ENCODE peak calls at places on chromosomes 5 and 9, in five cellular contexts. One of them, this sample, is unnamed. For H3K36me3, the result is how much of the 10 kb centered on the place peaks cover.

GRCh38 chr9:37555786-37556185 is 20.4 kb downstream of the FBXO10 start:
- DNase-seq in tibial nerve: no peak
- DNase-seq in CD8-positive, alpha-beta T cell: no peak
- DNase-seq in NT2/D1: no peak
- DNase-seq in MG63: no peak
- DNase-seq in this sample: no peak

GRCh38 chr5:41325074-41325473 is 111.7 kb upstream of the C6 start:
- DNase-seq in tibial nerve: no peak
- DNase-seq in MG63: no peak
- DNase-seq in CD8-positive, alpha-beta T cell: no peak
- DNase-seq in NT2/D1: no peak
- DNase-seq in this sample: no peak

GRCh38 chr5:164868761-164869160 is 1363.3 kb downstream of the MAT2B start:
- DNase-seq in tibial nerve: no peak
- DNase-seq in NT2/D1: no peak
- DNase-seq in CD8-positive, alpha-beta T cell: no peak
- DNase-seq in MG63: no peak
- DNase-seq in this sample: no peak

GRCh38 chr5:95644351-95645042 is 2.1 kb upstream of the RFESD start:
- DNase-seq in CD8-positive, alpha-beta T cell: peak
- DNase-seq in MG63: peak
- DNase-seq in NT2/D1: no peak
- DNase-seq in tibial nerve: peak
- DNase-seq in this sample: peak

GRCh38 chr5:74042559-74043357 is 416.8 kb downstream of the ARHGEF28 start:
- DNase-seq in NT2/D1: no peak
- DNase-seq in MG63: peak
- DNase-seq in CD8-positive, alpha-beta T cell: no peak
- DNase-seq in tibial nerve: no peak
- DNase-seq in this sample: no peak

GRCh38 chr5:39148983-39149534 is 70.3 kb downstream of the FYB1 start:
- DNase-seq in MG63: no peak
- DNase-seq in tibial nerve: no peak
- DNase-seq in CD8-positive, alpha-beta T cell: no peak
- DNase-seq in NT2/D1: no peak
- DNase-seq in this sample: no peak

GRCh38 chr9:14692536-14692917 is 705 bp downstream of the ZDHHC21 start:
- DNase-seq in NT2/D1: no peak
- DNase-seq in MG63: no peak
- DNase-seq in tibial nerve: no peak
- DNase-seq in CD8-positive, alpha-beta T cell: no peak
- DNase-seq in this sample: no peak

GRCh38 chr5:14783689-14784088 is 87.9 kb downstream of the ANKH start:
- DNase-seq in MG63: no peak
- DNase-seq in tibial nerve: no peak
- DNase-seq in NT2/D1: no peak
- DNase-seq in CD8-positive, alpha-beta T cell: no peak
- DNase-seq in this sample: no peak

GRCh38 chr5:59786271-59786805 is 107.2 kb downstream of the PDE4D start:
- DNase-seq in CD8-positive, alpha-beta T cell: no peak
- DNase-seq in MG63: peak
- DNase-seq in NT2/D1: no peak
- DNase-seq in tibial nerve: no peak
- DNase-seq in this sample: no peak

GRCh38 chr9:124730772-124731171 is 40.3 kb downstream of the NR6A1 start:
- DNase-seq in CD8-positive, alpha-beta T cell: no peak
- DNase-seq in MG63: no peak
- DNase-seq in tibial nerve: no peak
- DNase-seq in NT2/D1: no peak
- DNase-seq in this sample: no peak

GRCh38 chr9:13992136-13992798 is 321.7 kb downstream of the NFIB start:
- DNase-seq in tibial nerve: no peak
- DNase-seq in NT2/D1: no peak
- DNase-seq in CD8-positive, alpha-beta T cell: no peak
- DNase-seq in MG63: no peak
- DNase-seq in this sample: no peak

GRCh38 chr9:29213374-29214161 is 1640.3 kb upstream of the C9orf72 start:
- DNase-seq in CD8-positive, alpha-beta T cell: no peak
- DNase-seq in NT2/D1: peak
- DNase-seq in tibial nerve: no peak
- DNase-seq in MG63: no peak
- DNase-seq in this sample: no peak

GRCh38 chr9:98084396-98084795 is 27.9 kb downstream of the NANS start:
- DNase-seq in CD8-positive, alpha-beta T cell: no peak
- DNase-seq in NT2/D1: no peak
- DNase-seq in MG63: no peak
- DNase-seq in tibial nerve: no peak
- DNase-seq in this sample: no peak

GRCh38 chr5:51622161-51622790 is 239.0 kb downstream of the ISL1 start:
- DNase-seq in MG63: no peak
- DNase-seq in tibial nerve: no peak
- DNase-seq in CD8-positive, alpha-beta T cell: no peak
- DNase-seq in NT2/D1: no peak
- DNase-seq in this sample: no peak

GRCh38 chr5:60718186-60718892 is 18.4 kb upstream of the DEPDC1B start:
- DNase-seq in CD8-positive, alpha-beta T cell: no peak
- DNase-seq in NT2/D1: no peak
- DNase-seq in tibial nerve: no peak
- DNase-seq in MG63: no peak
- DNase-seq in this sample: no peak

GRCh38 chr5:14428302-14429081 is 153.1 kb upstream of the OTULINL start:
- DNase-seq in NT2/D1: no peak
- DNase-seq in CD8-positive, alpha-beta T cell: no peak
- DNase-seq in MG63: no peak
- DNase-seq in tibial nerve: no peak
- DNase-seq in this sample: no peak

GRCh38 chr5:110055301-110055700 is 365.6 kb downstream of the MAN2A1 start:
- DNase-seq in CD8-positive, alpha-beta T cell: no peak
- DNase-seq in MG63: no peak
- DNase-seq in tibial nerve: no peak
- DNase-seq in NT2/D1: no peak
- DNase-seq in this sample: no peak

GRCh38 chr9:113635586-113635985 is 172.1 kb downstream of the RGS3 start:
- DNase-seq in tibial nerve: no peak
- DNase-seq in MG63: no peak
- DNase-seq in NT2/D1: no peak
- DNase-seq in CD8-positive, alpha-beta T cell: no peak
- DNase-seq in this sample: peak

GRCh38 chr5:142819816-142820215 is 49.6 kb downstream of the ARHGAP26 start:
- DNase-seq in NT2/D1: no peak
- DNase-seq in MG63: no peak
- DNase-seq in CD8-positive, alpha-beta T cell: no peak
- DNase-seq in tibial nerve: no peak
- DNase-seq in this sample: no peak

GRCh38 chr5:6713274-6714181 is at the start of gene TENT4A:
- DNase-seq in tibial nerve: no peak
- DNase-seq in MG63: peak
- DNase-seq in NT2/D1: no peak
- DNase-seq in CD8-positive, alpha-beta T cell: no peak
- DNase-seq in this sample: peak

GRCh38 chr9:77085416-77085815 is 66.0 kb downstream of the FOXB2 start:
- DNase-seq in CD8-positive, alpha-beta T cell: no peak
- DNase-seq in tibial nerve: no peak
- DNase-seq in NT2/D1: no peak
- DNase-seq in MG63: no peak
- DNase-seq in this sample: no peak

GRCh38 chr5:123752576-123752975 is 240.6 kb downstream of the CSNK1G3 start:
- DNase-seq in CD8-positive, alpha-beta T cell: no peak
- DNase-seq in tibial nerve: peak
- DNase-seq in NT2/D1: no peak
- DNase-seq in MG63: peak
- DNase-seq in this sample: no peak

GRCh38 chr5:173454381-173454763 is 126.2 kb upstream of the STC2 start:
- DNase-seq in CD8-positive, alpha-beta T cell: no peak
- DNase-seq in NT2/D1: no peak
- DNase-seq in MG63: peak
- DNase-seq in tibial nerve: no peak
- DNase-seq in this sample: no peak

GRCh38 chr9:128916204-128916603 is 4.6 kb upstream of the PHYHD1 start:
- DNase-seq in MG63: no peak
- DNase-seq in tibial nerve: no peak
- DNase-seq in CD8-positive, alpha-beta T cell: no peak
- DNase-seq in NT2/D1: no peak
- DNase-seq in this sample: peak

GRCh38 chr9:115198018-115198417 is 80.1 kb upstream of the TNC start:
- DNase-seq in NT2/D1: no peak
- DNase-seq in CD8-positive, alpha-beta T cell: no peak
- DNase-seq in tibial nerve: peak
- DNase-seq in MG63: peak
- DNase-seq in this sample: no peak

GRCh38 chr5:177510567-177511053 is 984 bp upstream of the DOK3 start:
- DNase-seq in MG63: no peak
- DNase-seq in NT2/D1: no peak
- DNase-seq in tibial nerve: no peak
- DNase-seq in CD8-positive, alpha-beta T cell: no peak
- DNase-seq in this sample: no peak

GRCh38 chr5:37638897-37639296 is 200.9 kb downstream of the GDNF start:
- DNase-seq in NT2/D1: no peak
- DNase-seq in CD8-positive, alpha-beta T cell: no peak
- DNase-seq in tibial nerve: no peak
- DNase-seq in MG63: no peak
- DNase-seq in this sample: no peak

GRCh38 chr5:173868096-173868879 is 19.9 kb upstream of the CPEB4 start:
- DNase-seq in NT2/D1: peak
- DNase-seq in tibial nerve: no peak
- DNase-seq in CD8-positive, alpha-beta T cell: no peak
- DNase-seq in MG63: no peak
- DNase-seq in this sample: no peak

GRCh38 chr5:5209101-5209500 is 69.0 kb downstream of the ADAMTS16 start:
- DNase-seq in tibial nerve: no peak
- DNase-seq in NT2/D1: no peak
- DNase-seq in CD8-positive, alpha-beta T cell: no peak
- DNase-seq in MG63: peak
- DNase-seq in this sample: no peak

GRCh38 chr5:175800656-175801081 is 70.7 kb upstream of the CPLX2 start:
- DNase-seq in NT2/D1: no peak
- DNase-seq in tibial nerve: no peak
- DNase-seq in MG63: peak
- DNase-seq in CD8-positive, alpha-beta T cell: no peak
- DNase-seq in this sample: no peak

GRCh38 chr9:110252509-110253139 is 3.7 kb downstream of the TXN start:
- DNase-seq in MG63: no peak
- DNase-seq in NT2/D1: no peak
- DNase-seq in CD8-positive, alpha-beta T cell: no peak
- DNase-seq in tibial nerve: no peak
- DNase-seq in this sample: no peak

GRCh38 chr5:68418230-68418629 is 202.7 kb downstream of the PIK3R1 start:
- DNase-seq in MG63: no peak
- DNase-seq in tibial nerve: peak
- DNase-seq in NT2/D1: no peak
- DNase-seq in CD8-positive, alpha-beta T cell: no peak
- DNase-seq in this sample: no peak

GRCh38 chr5:57488308-57488955 is 5.8 kb upstream of the ACTBL2 start:
- DNase-seq in NT2/D1: no peak
- DNase-seq in MG63: peak
- DNase-seq in tibial nerve: no peak
- DNase-seq in CD8-positive, alpha-beta T cell: no peak
- DNase-seq in this sample: no peak

DNA sequence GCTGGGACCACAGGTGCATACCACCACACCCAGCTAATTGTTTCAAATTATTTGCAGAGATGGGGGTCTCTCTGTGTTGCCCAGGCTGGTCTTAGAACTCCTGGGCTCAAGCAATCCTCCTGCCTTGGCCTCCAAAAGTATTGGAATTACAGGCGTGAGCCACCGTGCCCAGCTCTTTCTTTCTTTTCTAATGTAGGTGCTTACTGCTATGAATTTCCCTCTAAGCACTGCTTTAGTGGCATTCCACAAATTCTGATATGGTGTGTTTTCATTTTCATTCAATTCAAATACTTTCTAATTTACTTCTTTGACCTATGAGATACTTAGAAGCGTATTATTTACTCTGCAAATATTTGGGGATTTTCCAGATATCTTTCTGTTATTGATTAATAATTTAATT is 14.9 kb downstream of the HMGXB3 start:
- DNase-seq in tibial nerve: no peak
- DNase-seq in MG63: no peak
- DNase-seq in CD8-positive, alpha-beta T cell: no peak
- DNase-seq in NT2/D1: no peak
- DNase-seq in this sample: no peak
- H3K36me3 ChIP-seq in tibial nerve: under half
- H3K36me3 ChIP-seq in MG63: half or more
- H3K36me3 ChIP-seq in CD8-positive, alpha-beta T cell: half or more
- H3K36me3 ChIP-seq in NT2/D1: half or more
- H3K36me3 ChIP-seq in this sample: under half

GRCh38 chr5:127549551-127549950 is 32.1 kb downstream of the PRRC1 start:
- DNase-seq in NT2/D1: no peak
- DNase-seq in CD8-positive, alpha-beta T cell: no peak
- DNase-seq in MG63: no peak
- DNase-seq in tibial nerve: no peak
- DNase-seq in this sample: no peak
- H3K36me3 ChIP-seq in NT2/D1: under half
- H3K36me3 ChIP-seq in CD8-positive, alpha-beta T cell: under half
- H3K36me3 ChIP-seq in MG63: half or more
- H3K36me3 ChIP-seq in tibial nerve: under half
- H3K36me3 ChIP-seq in this sample: under half

DNA sequence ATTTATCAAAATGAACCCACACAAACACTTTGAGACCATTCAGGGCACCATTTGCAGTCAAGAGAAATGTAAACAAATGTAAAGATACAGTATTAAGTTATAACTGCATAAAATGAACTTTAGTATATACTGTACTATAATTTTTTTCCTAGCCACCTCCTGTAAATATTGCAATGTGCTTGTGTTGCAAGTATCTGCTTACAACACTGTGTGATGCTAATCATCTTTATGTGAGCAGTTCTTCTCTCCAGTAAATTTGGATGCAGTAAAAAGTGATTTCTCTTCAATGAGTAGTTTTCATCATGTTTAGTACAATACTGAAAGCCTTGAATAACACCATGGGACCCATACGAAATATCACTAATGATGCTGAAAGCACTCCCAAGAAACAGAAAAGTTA is 9.4 kb downstream of the G3BP1 start:
- DNase-seq in MG63: no peak
- DNase-seq in NT2/D1: no peak
- DNase-seq in tibial nerve: no peak
- DNase-seq in CD8-positive, alpha-beta T cell: no peak
- DNase-seq in this sample: no peak
- H3K36me3 ChIP-seq in MG63: half or more
- H3K36me3 ChIP-seq in NT2/D1: under half
- H3K36me3 ChIP-seq in tibial nerve: under half
- H3K36me3 ChIP-seq in CD8-positive, alpha-beta T cell: under half
- H3K36me3 ChIP-seq in this sample: under half

GRCh38 chr5:157524887-157525286 is 50.7 kb downstream of the ADAM19 start:
- DNase-seq in MG63: no peak
- DNase-seq in CD8-positive, alpha-beta T cell: no peak
- DNase-seq in tibial nerve: no peak
- DNase-seq in NT2/D1: no peak
- DNase-seq in this sample: no peak

GRCh38 chr5:157521704-157522029 is 53.9 kb downstream of the ADAM19 start:
- DNase-seq in NT2/D1: no peak
- DNase-seq in MG63: no peak
- DNase-seq in CD8-positive, alpha-beta T cell: no peak
- DNase-seq in tibial nerve: no peak
- DNase-seq in this sample: no peak

GRCh38 chr5:157528036-157528632 is 47.4 kb downstream of the ADAM19 start:
- DNase-seq in MG63: no peak
- DNase-seq in tibial nerve: no peak
- DNase-seq in CD8-positive, alpha-beta T cell: no peak
- DNase-seq in NT2/D1: no peak
- DNase-seq in this sample: no peak

GRCh38 chr5:157520911-157521703 is 54.5 kb downstream of the ADAM19 start:
- DNase-seq in CD8-positive, alpha-beta T cell: no peak
- DNase-seq in tibial nerve: no peak
- DNase-seq in NT2/D1: no peak
- DNase-seq in MG63: peak
- DNase-seq in this sample: peak

GRCh38 chr5:157523976-157524375 is 51.6 kb downstream of the ADAM19 start:
- DNase-seq in MG63: peak
- DNase-seq in CD8-positive, alpha-beta T cell: no peak
- DNase-seq in tibial nerve: no peak
- DNase-seq in NT2/D1: no peak
- DNase-seq in this sample: no peak
- H3K36me3 ChIP-seq in MG63: under half
- H3K36me3 ChIP-seq in CD8-positive, alpha-beta T cell: under half
- H3K36me3 ChIP-seq in tibial nerve: under half
- H3K36me3 ChIP-seq in NT2/D1: half or more
- H3K36me3 ChIP-seq in this sample: under half

This sample was measured in ovary.